ENCODE peak calls at places on chromosomes 13 and 19, in seven cellular contexts. One of them, this sample, is unnamed.

GRCh38 chr13:25268561-25268960 is 18.7 kb downstream of the MTMR6 start:
- DNase-seq in cardiac muscle cell: no peak
- DNase-seq in foreskin fibroblast: no peak
- DNase-seq in testis: no peak
- DNase-seq in IMR-90: no peak
- DNase-seq in effector memory CD4-positive, alpha-beta T cell: no peak
- DNase-seq in mammary epithelial cell: no peak
- DNase-seq in this sample: no peak

GRCh38 chr19:8702350-8702749 is 3.8 kb upstream of the ACTL9 start:
- DNase-seq in cardiac muscle cell: peak
- DNase-seq in foreskin fibroblast: no peak
- DNase-seq in testis: no peak
- DNase-seq in IMR-90: no peak
- DNase-seq in effector memory CD4-positive, alpha-beta T cell: no peak
- DNase-seq in mammary epithelial cell: no peak
- DNase-seq in this sample: no peak

GRCh38 chr13:41995946-41996345 is 35.0 kb upstream of the VWA8 start:
- DNase-seq in cardiac muscle cell: peak
- DNase-seq in foreskin fibroblast: no peak
- DNase-seq in testis: no peak
- DNase-seq in IMR-90: peak
- DNase-seq in effector memory CD4-positive, alpha-beta T cell: no peak
- DNase-seq in mammary epithelial cell: peak
- DNase-seq in this sample: peak

GRCh38 chr19:16888629-16889371 is at the start of gene F2RL3:
- DNase-seq in cardiac muscle cell: peak
- DNase-seq in foreskin fibroblast: peak
- DNase-seq in testis: peak
- DNase-seq in IMR-90: peak
- DNase-seq in effector memory CD4-positive, alpha-beta T cell: no peak
- DNase-seq in mammary epithelial cell: no peak
- DNase-seq in this sample: peak

GRCh38 chr13:24747248-24748151 is 16.5 kb upstream of the RNF17 start:
- DNase-seq in cardiac muscle cell: peak
- DNase-seq in foreskin fibroblast: no peak
- DNase-seq in testis: peak
- DNase-seq in IMR-90: no peak
- DNase-seq in effector memory CD4-positive, alpha-beta T cell: no peak
- DNase-seq in mammary epithelial cell: peak
- DNase-seq in this sample: no peak

GRCh38 chr19:15112385-15112784 is 5.2 kb downstream of the SYDE1 start:
- DNase-seq in cardiac muscle cell: no peak
- DNase-seq in foreskin fibroblast: no peak
- DNase-seq in testis: no peak
- DNase-seq in IMR-90: no peak
- DNase-seq in effector memory CD4-positive, alpha-beta T cell: no peak
- DNase-seq in mammary epithelial cell: peak
- DNase-seq in this sample: no peak

GRCh38 chr13:58085819-58086218 is 454.3 kb downstream of the PCDH17 start:
- DNase-seq in cardiac muscle cell: no peak
- DNase-seq in foreskin fibroblast: no peak
- DNase-seq in testis: no peak
- DNase-seq in IMR-90: no peak
- DNase-seq in effector memory CD4-positive, alpha-beta T cell: no peak
- DNase-seq in mammary epithelial cell: no peak
- DNase-seq in this sample: peak

GRCh38 chr13:108037348-108037747 is 178.0 kb downstream of the LIG4 start:
- DNase-seq in cardiac muscle cell: no peak
- DNase-seq in foreskin fibroblast: no peak
- DNase-seq in testis: no peak
- DNase-seq in IMR-90: no peak
- DNase-seq in effector memory CD4-positive, alpha-beta T cell: no peak
- DNase-seq in mammary epithelial cell: no peak
- DNase-seq in this sample: peak

GRCh38 chr19:10513223-10513622 is 4.0 kb downstream of the S1PR5 start:
- DNase-seq in cardiac muscle cell: no peak
- DNase-seq in foreskin fibroblast: no peak
- DNase-seq in testis: no peak
- DNase-seq in IMR-90: no peak
- DNase-seq in effector memory CD4-positive, alpha-beta T cell: no peak
- DNase-seq in mammary epithelial cell: no peak
- DNase-seq in this sample: no peak

GRCh38 chr19:34316741-34317241 is 48.2 kb upstream of the GPI start:
- DNase-seq in cardiac muscle cell: no peak
- DNase-seq in foreskin fibroblast: peak
- DNase-seq in testis: no peak
- DNase-seq in IMR-90: peak
- DNase-seq in effector memory CD4-positive, alpha-beta T cell: no peak
- DNase-seq in mammary epithelial cell: peak
- DNase-seq in this sample: peak

GRCh38 chr13:95298971-95299627 is 2.2 kb downstream of the ABCC4 start:
- DNase-seq in cardiac muscle cell: peak
- DNase-seq in foreskin fibroblast: peak
- DNase-seq in testis: no peak
- DNase-seq in IMR-90: peak
- DNase-seq in effector memory CD4-positive, alpha-beta T cell: no peak
- DNase-seq in mammary epithelial cell: peak
- DNase-seq in this sample: peak

GRCh38 chr13:30932481-30933333 is at the start of gene TEX26:
- DNase-seq in cardiac muscle cell: peak
- DNase-seq in foreskin fibroblast: no peak
- DNase-seq in testis: peak
- DNase-seq in IMR-90: no peak
- DNase-seq in effector memory CD4-positive, alpha-beta T cell: no peak
- DNase-seq in mammary epithelial cell: no peak
- DNase-seq in this sample: no peak

GRCh38 chr13:101433895-101434294 is 17.6 kb upstream of the NALCN start:
- DNase-seq in cardiac muscle cell: no peak
- DNase-seq in foreskin fibroblast: no peak
- DNase-seq in testis: no peak
- DNase-seq in IMR-90: no peak
- DNase-seq in effector memory CD4-positive, alpha-beta T cell: no peak
- DNase-seq in mammary epithelial cell: no peak
- DNase-seq in this sample: no peak

GRCh38 chr13:42574011-42574410 is at the start of gene TNFSF11:
- DNase-seq in cardiac muscle cell: peak
- DNase-seq in foreskin fibroblast: no peak
- DNase-seq in testis: no peak
- DNase-seq in IMR-90: no peak
- DNase-seq in effector memory CD4-positive, alpha-beta T cell: no peak
- DNase-seq in mammary epithelial cell: no peak
- DNase-seq in this sample: no peak

GRCh38 chr19:5851302-5851701 is at the start of gene FUT3:
- DNase-seq in cardiac muscle cell: no peak
- DNase-seq in foreskin fibroblast: no peak
- DNase-seq in testis: no peak
- DNase-seq in IMR-90: no peak
- DNase-seq in effector memory CD4-positive, alpha-beta T cell: no peak
- DNase-seq in mammary epithelial cell: no peak
- DNase-seq in this sample: no peak

GRCh38 chr13:32736648-32737047 is 150.4 kb downstream of the PDS5B start:
- DNase-seq in cardiac muscle cell: no peak
- DNase-seq in foreskin fibroblast: no peak
- DNase-seq in testis: no peak
- DNase-seq in IMR-90: no peak
- DNase-seq in effector memory CD4-positive, alpha-beta T cell: no peak
- DNase-seq in mammary epithelial cell: no peak
- DNase-seq in this sample: no peak

GRCh38 chr13:32735859-32736258 is 149.6 kb downstream of the PDS5B start:
- DNase-seq in cardiac muscle cell: no peak
- DNase-seq in foreskin fibroblast: no peak
- DNase-seq in testis: no peak
- DNase-seq in IMR-90: no peak
- DNase-seq in effector memory CD4-positive, alpha-beta T cell: no peak
- DNase-seq in mammary epithelial cell: no peak
- DNase-seq in this sample: no peak

GRCh38 chr13:32737679-32738078 is 151.4 kb downstream of the PDS5B start:
- DNase-seq in cardiac muscle cell: no peak
- DNase-seq in foreskin fibroblast: no peak
- DNase-seq in testis: no peak
- DNase-seq in IMR-90: no peak
- DNase-seq in effector memory CD4-positive, alpha-beta T cell: no peak
- DNase-seq in mammary epithelial cell: no peak
- DNase-seq in this sample: no peak

GRCh38 chr13:32734511-32734910 is 148.3 kb downstream of the PDS5B start:
- DNase-seq in cardiac muscle cell: peak
- DNase-seq in foreskin fibroblast: peak
- DNase-seq in testis: no peak
- DNase-seq in IMR-90: peak
- DNase-seq in effector memory CD4-positive, alpha-beta T cell: no peak
- DNase-seq in mammary epithelial cell: peak
- DNase-seq in this sample: peak

GRCh38 chr13:32737111-32737571 is 150.9 kb downstream of the PDS5B start:
- DNase-seq in cardiac muscle cell: peak
- DNase-seq in foreskin fibroblast: no peak
- DNase-seq in testis: no peak
- DNase-seq in IMR-90: no peak
- DNase-seq in effector memory CD4-positive, alpha-beta T cell: no peak
- DNase-seq in mammary epithelial cell: no peak
- DNase-seq in this sample: peak
- H3K4me3 ChIP-seq in cardiac muscle cell: no peak
- H3K4me3 ChIP-seq in foreskin fibroblast: peak
- H3K4me3 ChIP-seq in testis: peak
- H3K4me3 ChIP-seq in IMR-90: peak
- H3K4me3 ChIP-seq in effector memory CD4-positive, alpha-beta T cell: peak
- H3K4me3 ChIP-seq in mammary epithelial cell: no peak
- H3K4me3 ChIP-seq in this sample: peak

GRCh38 chr19:58439576-58440554 is at the start of gene ZNF132:
- DNase-seq in cardiac muscle cell: peak
- DNase-seq in foreskin fibroblast: peak
- DNase-seq in testis: peak
- DNase-seq in IMR-90: peak
- DNase-seq in effector memory CD4-positive, alpha-beta T cell: peak
- DNase-seq in mammary epithelial cell: peak
- DNase-seq in this sample: peak
- H3K4me3 ChIP-seq in cardiac muscle cell: no peak
- H3K4me3 ChIP-seq in foreskin fibroblast: peak
- H3K4me3 ChIP-seq in testis: peak
- H3K4me3 ChIP-seq in IMR-90: peak
- H3K4me3 ChIP-seq in effector memory CD4-positive, alpha-beta T cell: peak
- H3K4me3 ChIP-seq in mammary epithelial cell: peak
- H3K4me3 ChIP-seq in this sample: peak

GRCh38 chr19:50651174-50651573 is 1.9 kb downstream of the C19orf81 start:
- DNase-seq in cardiac muscle cell: no peak
- DNase-seq in foreskin fibroblast: no peak
- DNase-seq in testis: no peak
- DNase-seq in IMR-90: no peak
- DNase-seq in effector memory CD4-positive, alpha-beta T cell: no peak
- DNase-seq in mammary epithelial cell: no peak
- DNase-seq in this sample: no peak
- H3K4me3 ChIP-seq in cardiac muscle cell: no peak
- H3K4me3 ChIP-seq in foreskin fibroblast: no peak
- H3K4me3 ChIP-seq in testis: no peak
- H3K4me3 ChIP-seq in IMR-90: no peak
- H3K4me3 ChIP-seq in effector memory CD4-positive, alpha-beta T cell: no peak
- H3K4me3 ChIP-seq in mammary epithelial cell: no peak
- H3K4me3 ChIP-seq in this sample: no peak

DNA sequence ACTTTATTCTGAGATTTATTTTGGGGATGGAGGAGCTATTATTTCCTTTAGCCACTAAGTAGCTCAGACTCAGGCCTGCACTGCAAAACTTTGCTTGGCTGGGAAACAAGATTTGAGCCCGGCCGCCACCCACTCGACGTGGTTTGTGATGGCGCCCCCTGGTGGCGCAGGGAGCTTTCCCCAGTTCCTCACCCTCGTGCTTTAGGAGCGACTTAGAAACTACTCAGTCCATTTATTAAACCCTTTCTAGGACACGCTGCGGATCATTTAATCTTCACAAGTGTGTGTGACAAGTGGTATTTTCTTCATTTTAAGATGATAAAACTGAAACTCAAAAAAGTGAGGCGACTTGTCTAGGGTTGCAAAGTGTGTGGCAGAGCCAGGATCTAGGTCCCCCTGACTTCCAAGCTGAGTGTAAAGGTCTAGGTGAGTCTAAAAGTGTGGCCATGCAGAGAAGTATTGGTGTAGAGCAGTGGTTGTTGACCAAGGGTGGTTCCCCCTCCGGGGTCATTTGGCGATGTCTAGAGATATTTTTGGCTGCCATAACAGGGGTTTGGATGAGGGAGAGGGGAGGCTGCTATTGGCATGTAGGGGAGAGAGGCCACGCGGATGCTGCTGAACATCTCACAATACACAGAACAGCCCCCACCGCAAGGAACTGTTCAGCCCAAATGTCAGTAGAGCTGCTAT is 2.2 kb downstream of the CXCL17 start:
- DNase-seq in cardiac muscle cell: peak
- DNase-seq in foreskin fibroblast: peak
- DNase-seq in testis: peak
- DNase-seq in IMR-90: peak
- DNase-seq in effector memory CD4-positive, alpha-beta T cell: peak
- DNase-seq in mammary epithelial cell: peak
- DNase-seq in this sample: peak
- H3K4me3 ChIP-seq in cardiac muscle cell: no peak
- H3K4me3 ChIP-seq in foreskin fibroblast: no peak
- H3K4me3 ChIP-seq in testis: no peak
- H3K4me3 ChIP-seq in IMR-90: no peak
- H3K4me3 ChIP-seq in effector memory CD4-positive, alpha-beta T cell: no peak
- H3K4me3 ChIP-seq in mammary epithelial cell: no peak
- H3K4me3 ChIP-seq in this sample: no peak

GRCh38 chr13:105773241-105773640 is 762.2 kb downstream of the EFNB2 start:
- DNase-seq in cardiac muscle cell: no peak
- DNase-seq in foreskin fibroblast: no peak
- DNase-seq in testis: no peak
- DNase-seq in IMR-90: no peak
- DNase-seq in effector memory CD4-positive, alpha-beta T cell: no peak
- DNase-seq in mammary epithelial cell: no peak
- DNase-seq in this sample: no peak

GRCh38 chr13:105778196-105778595 is 757.3 kb downstream of the EFNB2 start:
- DNase-seq in cardiac muscle cell: peak
- DNase-seq in foreskin fibroblast: peak
- DNase-seq in testis: no peak
- DNase-seq in IMR-90: peak
- DNase-seq in effector memory CD4-positive, alpha-beta T cell: no peak
- DNase-seq in mammary epithelial cell: peak
- DNase-seq in this sample: peak

GRCh38 chr13:105773887-105774538 is 761.4 kb downstream of the EFNB2 start:
- DNase-seq in cardiac muscle cell: peak
- DNase-seq in foreskin fibroblast: no peak
- DNase-seq in testis: no peak
- DNase-seq in IMR-90: peak
- DNase-seq in effector memory CD4-positive, alpha-beta T cell: no peak
- DNase-seq in mammary epithelial cell: no peak
- DNase-seq in this sample: peak

DNA sequence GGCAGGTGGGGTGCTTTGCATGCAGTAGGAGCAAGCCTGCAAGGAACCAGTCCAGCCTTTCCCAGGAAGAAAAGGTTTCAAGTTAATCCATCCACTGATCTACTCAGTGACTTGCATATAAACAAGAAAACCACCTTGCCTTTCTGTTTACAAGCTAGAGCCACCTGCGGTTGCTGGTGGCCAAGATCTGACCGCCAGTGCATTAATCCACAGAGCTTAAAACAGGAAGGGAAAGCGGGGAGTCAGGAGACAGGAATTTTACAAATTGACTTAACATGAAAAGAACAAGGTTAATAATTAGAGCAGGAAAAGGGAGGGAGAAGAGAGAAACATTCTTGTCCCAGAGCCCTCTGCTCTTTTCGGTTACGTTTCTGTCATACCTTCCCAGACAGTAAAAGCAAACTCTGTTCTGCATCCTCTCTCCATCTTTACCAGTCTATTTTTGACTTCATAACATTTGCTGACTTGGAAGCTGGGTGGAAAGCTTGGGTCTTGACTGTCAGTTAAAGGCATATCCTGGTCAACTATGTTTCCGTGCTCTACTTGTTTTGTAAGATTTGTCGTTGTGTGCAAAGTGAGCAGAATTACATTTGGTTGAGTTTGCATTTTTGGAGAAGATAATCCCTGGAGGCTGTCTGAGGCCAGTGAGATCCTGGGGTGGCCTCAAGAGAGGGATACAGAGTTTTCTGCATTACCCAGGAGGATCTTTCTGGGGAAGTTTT is 760.6 kb downstream of the EFNB2 start:
- DNase-seq in cardiac muscle cell: no peak
- DNase-seq in foreskin fibroblast: no peak
- DNase-seq in testis: no peak
- DNase-seq in IMR-90: peak
- DNase-seq in effector memory CD4-positive, alpha-beta T cell: no peak
- DNase-seq in mammary epithelial cell: no peak
- DNase-seq in this sample: no peak
- H3K4me3 ChIP-seq in cardiac muscle cell: no peak
- H3K4me3 ChIP-seq in foreskin fibroblast: no peak
- H3K4me3 ChIP-seq in testis: no peak
- H3K4me3 ChIP-seq in IMR-90: no peak
- H3K4me3 ChIP-seq in effector memory CD4-positive, alpha-beta T cell: no peak
- H3K4me3 ChIP-seq in mammary epithelial cell: no peak
- H3K4me3 ChIP-seq in this sample: no peak

This sample was measured in fibroblast of pulmonary artery.